ENCODE peak calls at places on chromosome 6, in nine cellular contexts. One of them, this sample, is unnamed.
A peak's percentile ranks its signal among the peaks of the same experiment; 100 is the strongest.

GRCh38 chr6:89146748-89147715 is 1.2 kb downstream of the PM20D2 start:
- DNase-seq in brain microvascular endothelial cell: no peak
- DNase-seq in CD8-positive, alpha-beta T cell: no peak
- DNase-seq in ovary: no peak
- DNase-seq in AG04449: no peak
- DNase-seq in GM23338: peak; percentile 70
- DNase-seq in body of pancreas: peak; percentile 21
- DNase-seq in bronchial epithelial cell: peak; percentile 60
- DNase-seq in AG09319: no peak
- DNase-seq in this sample: no peak

GRCh38 chr6:36118550-36119107 is 11.7 kb upstream of the MAPK13 start:
- DNase-seq in brain microvascular endothelial cell: no peak
- DNase-seq in CD8-positive, alpha-beta T cell: peak; percentile 74
- DNase-seq in ovary: no peak
- DNase-seq in AG04449: no peak
- DNase-seq in GM23338: no peak
- DNase-seq in body of pancreas: peak; percentile 44
- DNase-seq in bronchial epithelial cell: peak; percentile 75
- DNase-seq in AG09319: no peak
- DNase-seq in this sample: peak; percentile 97

GRCh38 chr6:127824061-127824460 is 76.8 kb downstream of the THEMIS start:
- DNase-seq in brain microvascular endothelial cell: no peak
- DNase-seq in CD8-positive, alpha-beta T cell: no peak
- DNase-seq in ovary: no peak
- DNase-seq in AG04449: no peak
- DNase-seq in GM23338: no peak
- DNase-seq in body of pancreas: no peak
- DNase-seq in bronchial epithelial cell: no peak
- DNase-seq in AG09319: no peak
- DNase-seq in this sample: no peak

GRCh38 chr6:113953346-113953745 is 17.6 kb downstream of the HDAC2 start:
- DNase-seq in brain microvascular endothelial cell: no peak
- DNase-seq in CD8-positive, alpha-beta T cell: no peak
- DNase-seq in ovary: no peak
- DNase-seq in AG04449: no peak
- DNase-seq in GM23338: no peak
- DNase-seq in body of pancreas: no peak
- DNase-seq in bronchial epithelial cell: no peak
- DNase-seq in AG09319: no peak
- DNase-seq in this sample: no peak

GRCh38 chr6:128725271-128726233 is 157.4 kb upstream of the LAMA2 start:
- DNase-seq in brain microvascular endothelial cell: peak; percentile 34
- DNase-seq in CD8-positive, alpha-beta T cell: no peak
- DNase-seq in ovary: peak; percentile 23
- DNase-seq in AG04449: no peak
- DNase-seq in GM23338: peak; percentile 79
- DNase-seq in body of pancreas: peak; percentile 17
- DNase-seq in bronchial epithelial cell: peak; percentile 33
- DNase-seq in AG09319: no peak
- DNase-seq in this sample: no peak

GRCh38 chr6:30829639-30830250 is 54.6 kb upstream of the DDR1 start:
- DNase-seq in brain microvascular endothelial cell: no peak
- DNase-seq in CD8-positive, alpha-beta T cell: no peak
- DNase-seq in ovary: no peak
- DNase-seq in AG04449: no peak
- DNase-seq in GM23338: peak; percentile 62
- DNase-seq in body of pancreas: no peak
- DNase-seq in bronchial epithelial cell: no peak
- DNase-seq in AG09319: no peak
- DNase-seq in this sample: no peak

GRCh38 chr6:139144490-139145085 is 9.7 kb downstream of the HECA start:
- DNase-seq in brain microvascular endothelial cell: no peak
- DNase-seq in CD8-positive, alpha-beta T cell: no peak
- DNase-seq in ovary: no peak
- DNase-seq in AG04449: no peak
- DNase-seq in GM23338: no peak
- DNase-seq in body of pancreas: no peak
- DNase-seq in bronchial epithelial cell: no peak
- DNase-seq in AG09319: no peak
- DNase-seq in this sample: no peak

GRCh38 chr6:47875593-47875992 is 93.8 kb downstream of the OPN5 start:
- DNase-seq in brain microvascular endothelial cell: no peak
- DNase-seq in CD8-positive, alpha-beta T cell: no peak
- DNase-seq in ovary: no peak
- DNase-seq in AG04449: no peak
- DNase-seq in GM23338: no peak
- DNase-seq in body of pancreas: no peak
- DNase-seq in bronchial epithelial cell: no peak
- DNase-seq in AG09319: no peak
- DNase-seq in this sample: no peak

GRCh38 chr6:124470803-124471202 is 491.4 kb upstream of the RNF217 start:
- DNase-seq in brain microvascular endothelial cell: no peak
- DNase-seq in CD8-positive, alpha-beta T cell: no peak
- DNase-seq in ovary: no peak
- DNase-seq in AG04449: no peak
- DNase-seq in GM23338: no peak
- DNase-seq in body of pancreas: no peak
- DNase-seq in bronchial epithelial cell: no peak
- DNase-seq in AG09319: no peak
- DNase-seq in this sample: no peak

GRCh38 chr6:151665329-151665728 is 142.2 kb upstream of the ESR1 start:
- DNase-seq in brain microvascular endothelial cell: no peak
- DNase-seq in CD8-positive, alpha-beta T cell: no peak
- DNase-seq in ovary: no peak
- DNase-seq in AG04449: no peak
- DNase-seq in GM23338: no peak
- DNase-seq in body of pancreas: no peak
- DNase-seq in bronchial epithelial cell: no peak
- DNase-seq in AG09319: no peak
- DNase-seq in this sample: no peak

GRCh38 chr6:5443491-5443890 is 182.2 kb downstream of the FARS2 start:
- DNase-seq in brain microvascular endothelial cell: no peak
- DNase-seq in CD8-positive, alpha-beta T cell: no peak
- DNase-seq in ovary: no peak
- DNase-seq in AG04449: no peak
- DNase-seq in GM23338: no peak
- DNase-seq in body of pancreas: no peak
- DNase-seq in bronchial epithelial cell: no peak
- DNase-seq in AG09319: no peak
- DNase-seq in this sample: no peak

GRCh38 chr6:108966855-108967755 is 118.9 kb downstream of the ARMC2 start:
- DNase-seq in brain microvascular endothelial cell: peak; percentile 71
- DNase-seq in CD8-positive, alpha-beta T cell: peak; percentile 9
- DNase-seq in ovary: peak; percentile 58
- DNase-seq in AG04449: no peak
- DNase-seq in GM23338: peak; percentile 60
- DNase-seq in body of pancreas: peak; percentile 56
- DNase-seq in bronchial epithelial cell: peak; percentile 71
- DNase-seq in AG09319: no peak
- DNase-seq in this sample: peak; percentile 93

GRCh38 chr6:118843685-118844390 is 50.1 kb upstream of the ASF1A start:
- DNase-seq in brain microvascular endothelial cell: peak; percentile 8
- DNase-seq in CD8-positive, alpha-beta T cell: no peak
- DNase-seq in ovary: no peak
- DNase-seq in AG04449: no peak
- DNase-seq in GM23338: no peak
- DNase-seq in body of pancreas: no peak
- DNase-seq in bronchial epithelial cell: no peak
- DNase-seq in AG09319: no peak
- DNase-seq in this sample: no peak

GRCh38 chr6:23537828-23538227 is 588.2 kb upstream of the NRSN1 start:
- DNase-seq in brain microvascular endothelial cell: no peak
- DNase-seq in CD8-positive, alpha-beta T cell: no peak
- DNase-seq in ovary: no peak
- DNase-seq in AG04449: no peak
- DNase-seq in GM23338: no peak
- DNase-seq in body of pancreas: no peak
- DNase-seq in bronchial epithelial cell: peak; percentile 67
- DNase-seq in AG09319: no peak
- DNase-seq in this sample: no peak

DNA sequence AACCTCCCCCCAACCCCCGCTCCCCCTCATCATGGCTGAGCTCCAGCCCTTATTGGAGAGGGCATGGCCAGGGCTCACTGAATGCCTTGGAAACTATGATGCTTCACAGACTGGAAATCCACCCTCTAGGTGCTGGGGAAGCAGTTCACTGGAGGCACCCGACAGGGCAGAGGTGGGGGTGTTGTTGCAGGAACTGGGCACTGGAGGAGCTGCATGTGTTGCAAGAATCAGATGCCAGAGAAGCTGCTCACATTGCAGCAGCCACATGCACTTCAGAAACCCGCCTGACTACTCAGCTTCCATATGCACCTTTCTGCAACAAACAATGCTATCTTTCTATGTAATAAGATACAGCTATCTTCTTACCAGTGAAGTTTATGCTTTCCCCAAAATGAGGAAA is 7.9 kb upstream of the TBPL1 start:
- DNase-seq in brain microvascular endothelial cell: no peak
- DNase-seq in CD8-positive, alpha-beta T cell: no peak
- DNase-seq in ovary: no peak
- DNase-seq in AG04449: no peak
- DNase-seq in GM23338: peak; percentile 48
- DNase-seq in body of pancreas: no peak
- DNase-seq in bronchial epithelial cell: no peak
- DNase-seq in AG09319: no peak
- DNase-seq in this sample: no peak
- TF ChIP-seq CTCF in brain microvascular endothelial cell: peak; percentile 18
- TF ChIP-seq CTCF in CD8-positive, alpha-beta T cell: no peak
- TF ChIP-seq CTCF in ovary: no peak
- TF ChIP-seq CTCF in AG04449: no peak
- TF ChIP-seq CTCF in GM23338: no peak
- TF ChIP-seq CTCF in body of pancreas: no peak
- TF ChIP-seq CTCF in bronchial epithelial cell: no peak
- TF ChIP-seq CTCF in AG09319: no peak
- TF ChIP-seq CTCF in this sample: no peak

GRCh38 chr6:42933195-42933594 is 3.9 kb downstream of the CNPY3 start:
- DNase-seq in brain microvascular endothelial cell: no peak
- DNase-seq in CD8-positive, alpha-beta T cell: no peak
- DNase-seq in ovary: no peak
- DNase-seq in AG04449: no peak
- DNase-seq in GM23338: no peak
- DNase-seq in body of pancreas: no peak
- DNase-seq in bronchial epithelial cell: no peak
- DNase-seq in AG09319: no peak
- DNase-seq in this sample: no peak

GRCh38 chr6:42929928-42930360 is 664 bp downstream of the CNPY3 start:
- DNase-seq in brain microvascular endothelial cell: peak; percentile 57
- DNase-seq in CD8-positive, alpha-beta T cell: peak; percentile 54
- DNase-seq in ovary: no peak
- DNase-seq in AG04449: peak; percentile 41
- DNase-seq in GM23338: no peak
- DNase-seq in body of pancreas: peak; percentile 58
- DNase-seq in bronchial epithelial cell: peak; percentile 78
- DNase-seq in AG09319: no peak
- DNase-seq in this sample: peak; percentile 73

GRCh38 chr6:42928748-42929087 is 562 bp upstream of the CNPY3 start:
- DNase-seq in brain microvascular endothelial cell: no peak
- DNase-seq in CD8-positive, alpha-beta T cell: no peak
- DNase-seq in ovary: no peak
- DNase-seq in AG04449: no peak
- DNase-seq in GM23338: no peak
- DNase-seq in body of pancreas: no peak
- DNase-seq in bronchial epithelial cell: no peak
- DNase-seq in AG09319: no peak
- DNase-seq in this sample: no peak

GRCh38 chr6:42932412-42932811 is 3.1 kb downstream of the CNPY3 start:
- DNase-seq in brain microvascular endothelial cell: no peak
- DNase-seq in CD8-positive, alpha-beta T cell: no peak
- DNase-seq in ovary: no peak
- DNase-seq in AG04449: no peak
- DNase-seq in GM23338: no peak
- DNase-seq in body of pancreas: no peak
- DNase-seq in bronchial epithelial cell: no peak
- DNase-seq in AG09319: no peak
- DNase-seq in this sample: no peak

DNA sequence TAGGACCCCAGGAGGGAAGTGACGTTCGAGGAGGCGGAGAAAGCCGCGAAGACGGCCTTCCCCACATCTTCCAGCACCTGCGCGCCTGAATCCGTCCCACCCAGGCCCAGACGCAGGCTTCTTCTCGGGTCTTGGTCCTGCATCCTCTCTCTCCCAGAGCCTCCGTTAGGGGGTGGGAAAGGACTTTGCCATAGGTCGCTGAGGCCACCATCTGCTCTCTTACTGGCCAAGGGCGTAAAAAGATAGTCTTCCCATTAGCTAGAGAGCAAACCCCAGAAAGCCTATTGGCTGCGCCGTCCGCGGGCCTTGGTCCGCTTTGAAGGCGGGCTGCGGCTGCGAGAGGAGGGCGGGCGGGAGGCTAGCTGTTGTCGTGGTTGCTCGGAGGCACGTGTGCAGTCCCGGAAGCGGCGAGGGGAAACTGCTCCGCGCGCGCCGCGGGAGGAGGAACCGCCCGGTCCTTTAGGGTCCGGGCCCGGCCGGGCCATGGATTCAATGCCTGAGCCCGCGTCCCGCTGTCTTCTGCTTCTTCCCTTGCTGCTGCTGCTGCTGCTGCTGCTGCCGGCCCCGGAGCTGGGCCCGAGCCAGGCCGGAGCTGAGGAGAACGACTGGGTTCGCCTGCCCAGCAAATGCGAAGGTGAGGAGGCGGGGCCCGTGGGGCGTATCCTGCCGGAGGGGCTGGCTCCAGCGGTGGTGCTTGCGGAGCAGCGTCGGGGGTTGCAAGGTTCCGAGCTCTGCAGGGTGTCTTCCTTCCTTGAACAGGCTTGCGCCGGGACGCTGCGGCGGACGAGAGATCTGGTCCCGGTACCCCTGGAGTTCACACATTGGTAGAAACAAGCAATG is at the start of gene CNPY3:
- DNase-seq in brain microvascular endothelial cell: peak; percentile 94
- DNase-seq in CD8-positive, alpha-beta T cell: peak; percentile 92
- DNase-seq in ovary: peak; percentile 88
- DNase-seq in AG04449: peak; percentile 85
- DNase-seq in GM23338: peak; percentile 98
- DNase-seq in body of pancreas: peak; percentile 97
- DNase-seq in bronchial epithelial cell: peak; percentile 96
- DNase-seq in AG09319: peak; percentile 90
- DNase-seq in this sample: peak; percentile 92
- TF ChIP-seq CTCF in brain microvascular endothelial cell: no peak
- TF ChIP-seq CTCF in CD8-positive, alpha-beta T cell: no peak
- TF ChIP-seq CTCF in ovary: no peak
- TF ChIP-seq CTCF in AG04449: no peak
- TF ChIP-seq CTCF in GM23338: no peak
- TF ChIP-seq CTCF in body of pancreas: no peak
- TF ChIP-seq CTCF in bronchial epithelial cell: no peak
- TF ChIP-seq CTCF in AG09319: no peak
- TF ChIP-seq CTCF in this sample: no peak

GRCh38 chr6:8195040-8195713 is 92.8 kb upstream of the EEF1E1 start:
- DNase-seq in brain microvascular endothelial cell: no peak
- DNase-seq in CD8-positive, alpha-beta T cell: no peak
- DNase-seq in ovary: no peak
- DNase-seq in AG04449: no peak
- DNase-seq in GM23338: peak; percentile 86
- DNase-seq in body of pancreas: no peak
- DNase-seq in bronchial epithelial cell: no peak
- DNase-seq in AG09319: no peak
- DNase-seq in this sample: no peak
- TF ChIP-seq CTCF in brain microvascular endothelial cell: peak; percentile 27
- TF ChIP-seq CTCF in CD8-positive, alpha-beta T cell: no peak
- TF ChIP-seq CTCF in ovary: no peak
- TF ChIP-seq CTCF in AG04449: no peak
- TF ChIP-seq CTCF in GM23338: peak; percentile 67
- TF ChIP-seq CTCF in body of pancreas: no peak
- TF ChIP-seq CTCF in bronchial epithelial cell: peak; percentile 3
- TF ChIP-seq CTCF in AG09319: peak; percentile 4
- TF ChIP-seq CTCF in this sample: peak; percentile 27

GRCh38 chr6:33000053-33000452 is 9.3 kb downstream of the HLA-DOA start:
- DNase-seq in brain microvascular endothelial cell: no peak
- DNase-seq in CD8-positive, alpha-beta T cell: no peak
- DNase-seq in ovary: no peak
- DNase-seq in AG04449: no peak
- DNase-seq in GM23338: peak; percentile 93
- DNase-seq in body of pancreas: no peak
- DNase-seq in bronchial epithelial cell: peak; percentile 68
- DNase-seq in AG09319: no peak
- DNase-seq in this sample: no peak
- TF ChIP-seq CTCF in brain microvascular endothelial cell: no peak
- TF ChIP-seq CTCF in CD8-positive, alpha-beta T cell: no peak
- TF ChIP-seq CTCF in ovary: no peak
- TF ChIP-seq CTCF in AG04449: no peak
- TF ChIP-seq CTCF in GM23338: peak; percentile 79
- TF ChIP-seq CTCF in body of pancreas: no peak
- TF ChIP-seq CTCF in bronchial epithelial cell: peak; percentile 55
- TF ChIP-seq CTCF in AG09319: no peak
- TF ChIP-seq CTCF in this sample: peak; percentile 19

This sample was measured in CD14-positive monocyte.